ENCODE peak calls at places on chromosomes 6 and 20, in four cellular contexts. J is CD8-positive, alpha-beta T cell; X is CD4-positive, CD25-positive, alpha-beta regulatory T cell; O is fibroblast of lung. Q is an unnamed sample. For H3K4me1, the result is how much of the 10 kb centered on the place peaks cover.

GRCh38 chr6:49541936-49542335 is 8.5 kb upstream of the C6orf141 start:
- DNase-seq in O (peak), X (no peak), J (no peak), Q (no peak)

GRCh38 chr20:35279040-35279439 is 1.1 kb upstream of the MMP24OS start:
- DNase-seq in J (no peak), O (no peak), X (no peak), Q (no peak)

GRCh38 chr6:708237-708598 is 15.3 kb upstream of the EXOC2 start:
- DNase-seq in O (no peak), X (no peak), J (no peak), Q (no peak)

GRCh38 chr20:32628960-32629530 is 43.9 kb upstream of the NOL4L start:
- DNase-seq in J (no peak), X (no peak), O (no peak), Q (no peak)

GRCh38 chr6:98941319-98941718 is 6.4 kb downstream of the FBXL4 start:
- DNase-seq in O (peak), J (no peak), X (no peak), Q (no peak)

GRCh38 chr20:44073675-44074071 is 113.3 kb downstream of the JPH2 start:
- DNase-seq in J (no peak), X (no peak), O (no peak), Q (no peak)

GRCh38 chr6:76593668-76594067 is 521.2 kb upstream of the IMPG1 start:
- DNase-seq in X (no peak), O (no peak), J (no peak), Q (no peak)

GRCh38 chr6:44034931-44035345 is 92.3 kb downstream of the MRPL14 start:
- DNase-seq in O (no peak), X (no peak), J (no peak), Q (no peak)

GRCh38 chr6:31114540-31114876 is at the start of gene PSORS1C1:
- DNase-seq in X (no peak), O (peak), J (no peak), Q (no peak)

GRCh38 chr6:18536693-18537092 is 149.5 kb downstream of the RNF144B start:
- DNase-seq in X (no peak), O (no peak), J (no peak), Q (no peak)

GRCh38 chr6:34964564-34964963 is 75.5 kb downstream of the ANKS1A start:
- DNase-seq in O (peak), J (no peak), X (no peak), Q (no peak)

GRCh38 chr20:44083220-44083933 is 103.6 kb downstream of the JPH2 start:
- DNase-seq in X (no peak), J (no peak), O (peak), Q (no peak)

GRCh38 chr6:24078200-24078599 is 47.8 kb upstream of the NRSN1 start:
- DNase-seq in X (no peak), J (no peak), O (peak), Q (no peak)

GRCh38 chr6:133240511-133241087 is 558 bp upstream of the EYA4 start:
- DNase-seq in J (no peak), X (no peak), O (peak), Q (no peak)

GRCh38 chr20:36573103-36573797 is at the start of gene TGIF2:
- DNase-seq in J (peak), X (peak), O (peak), Q (peak)

GRCh38 chr6:111989743-111990142 is 64.2 kb upstream of the CCN6 start:
- DNase-seq in X (no peak), J (no peak), O (no peak), Q (peak)

GRCh38 chr6:43772571-43773049 is 2.6 kb downstream of the VEGFA start:
- DNase-seq in J (no peak), O (peak), X (no peak), Q (no peak)

GRCh38 chr20:1187605-1188171 is 2.9 kb upstream of the TMEM74B start:
- DNase-seq in X (no peak), J (no peak), O (no peak), Q (no peak)

GRCh38 chr6:150310539-150310938 is 58.3 kb upstream of the IYD start:
- DNase-seq in J (no peak), X (no peak), O (no peak), Q (peak)

GRCh38 chr20:48669946-48670630 is 157.7 kb downstream of the PREX1 start:
- DNase-seq in O (no peak), J (no peak), X (no peak), Q (no peak)

GRCh38 chr20:19692685-19693119 is 65.4 kb upstream of the RIN2 start:
- DNase-seq in J (peak), O (peak), X (peak), Q (peak)

GRCh38 chr6:24918641-24919403 is 16.9 kb downstream of the RIPOR2 start:
- DNase-seq in J (no peak), O (no peak), X (no peak), Q (no peak)

GRCh38 chr20:30485331-30486102 is 771.9 kb upstream of the DEFB115 start:
- DNase-seq in O (no peak), X (no peak), J (no peak), Q (no peak)

GRCh38 chr6:35916056-35916455 is 4.8 kb downstream of the SRPK1 start:
- DNase-seq in O (no peak), X (no peak), J (no peak), Q (no peak)

GRCh38 chr6:129886401-129887155 is 25.5 kb upstream of the TMEM244 start:
- DNase-seq in X (no peak), J (no peak), O (no peak), Q (no peak)

GRCh38 chr6:129884211-129884610 is 23.1 kb upstream of the TMEM244 start:
- DNase-seq in O (no peak), X (no peak), J (no peak), Q (no peak)

DNA sequence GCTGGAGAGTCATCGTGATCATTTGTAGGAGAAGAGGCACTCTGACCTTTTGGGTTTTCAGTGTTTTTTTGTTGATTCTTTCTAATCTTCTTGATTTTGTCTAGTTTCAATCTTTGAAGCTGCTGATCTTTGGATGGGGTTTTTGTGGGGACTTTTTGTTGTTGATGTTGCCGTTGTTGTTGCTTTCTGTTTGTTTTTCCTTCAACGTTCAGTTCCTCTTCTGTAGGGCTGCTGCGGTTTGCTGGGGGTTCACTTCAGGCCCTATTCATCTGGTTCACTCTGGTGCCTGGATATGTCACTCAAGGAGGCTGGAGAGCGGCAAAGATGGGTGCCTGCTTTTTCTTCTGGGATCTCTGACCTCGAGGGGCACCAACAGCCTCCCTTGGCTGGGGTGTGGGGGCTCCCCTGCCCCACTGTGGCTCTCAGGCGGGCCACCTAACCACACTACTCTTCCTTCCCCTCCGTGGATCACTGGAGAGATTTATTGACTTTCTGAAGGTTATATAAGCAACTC is 21.5 kb upstream of the TMEM244 start:
- DNase-seq in X (no peak), O (no peak), J (no peak), Q (no peak)
- H3K4me3 ChIP-seq in X (peak), O (no peak), J (no peak), Q (no peak)

GRCh38 chr20:51163996-51164600 is 141.2 kb upstream of the KCNG1 start:
- DNase-seq in O (no peak), J (no peak), X (no peak), Q (no peak)

GRCh38 chr20:51169813-51170212 is 146.9 kb upstream of the KCNG1 start:
- DNase-seq in J (no peak), O (no peak), X (no peak), Q (no peak)

GRCh38 chr20:51162015-51162414 is 139.1 kb upstream of the KCNG1 start:
- DNase-seq in J (no peak), X (no peak), O (no peak), Q (no peak)

GRCh38 chr20:51164732-51165530 is 142.0 kb upstream of the KCNG1 start:
- DNase-seq in O (no peak), J (no peak), X (no peak), Q (no peak)

DNA sequence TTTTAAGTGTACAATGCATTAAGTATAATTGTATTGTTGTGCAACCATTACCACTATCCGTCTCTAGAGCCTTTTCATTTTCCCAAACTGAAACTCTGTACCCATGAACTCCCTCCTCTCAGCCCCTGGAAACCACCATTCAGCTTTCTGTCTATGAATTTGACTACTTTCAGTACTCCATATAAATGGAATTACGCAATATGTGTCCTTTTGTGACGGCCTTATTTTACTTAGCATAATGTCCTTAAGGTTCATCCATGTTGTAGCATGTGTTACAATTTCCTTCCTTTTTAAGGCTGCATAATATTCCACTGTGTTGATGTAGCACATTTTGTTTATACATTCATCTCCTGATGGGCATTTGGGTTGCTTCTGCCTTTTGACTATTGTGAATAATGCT is 143.6 kb upstream of the KCNG1 start:
- DNase-seq in O (no peak), J (no peak), X (no peak), Q (no peak)
- H3K27ac ChIP-seq in O (no peak), J (no peak), X (no peak), Q (no peak)

DNA sequence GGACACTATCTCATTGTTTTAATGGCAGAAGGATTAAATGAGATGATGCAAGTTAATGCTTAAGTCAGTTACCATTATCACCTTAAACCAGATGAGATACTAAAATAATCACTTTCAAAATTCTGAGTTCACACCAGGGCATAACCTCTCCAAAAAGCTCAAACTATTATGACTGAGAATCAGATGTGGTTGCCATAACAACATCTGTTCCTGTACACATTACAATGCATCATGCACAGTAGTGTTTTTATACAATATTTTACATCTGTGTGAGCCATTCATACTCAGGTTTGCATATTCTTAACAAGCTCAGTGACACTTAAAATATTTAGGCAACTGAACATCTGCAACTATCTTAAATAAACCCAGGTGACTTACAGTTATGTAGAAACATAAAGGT is 10.2 kb downstream of the ADNP start:
- DNase-seq in X (no peak), O (peak), J (no peak), Q (no peak)
- H3K4me1 ChIP-seq in X (half or more), O (under half), J (half or more), Q (half or more)

GRCh38 chr20:38625896-38626295 is 24.3 kb downstream of the ARHGAP40 start:
- DNase-seq in X (no peak), J (no peak), O (no peak), Q (no peak)
- H3K4me3 ChIP-seq in X (no peak), J (no peak), O (no peak), Q (no peak)

GRCh38 chr20:53815509-53815908 is 221.9 kb upstream of the ZNF217 start:
- DNase-seq in O (no peak), J (no peak), X (no peak), Q (no peak)

GRCh38 chr20:53819973-53820451 is 226.4 kb upstream of the ZNF217 start:
- DNase-seq in X (no peak), O (no peak), J (no peak), Q (no peak)

GRCh38 chr20:53816872-53817398 is 223.3 kb upstream of the ZNF217 start:
- DNase-seq in X (no peak), J (no peak), O (no peak), Q (no peak)

GRCh38 chr20:53822534-53822933 is 228.9 kb upstream of the ZNF217 start:
- DNase-seq in X (no peak), O (no peak), J (no peak), Q (no peak)

DNA sequence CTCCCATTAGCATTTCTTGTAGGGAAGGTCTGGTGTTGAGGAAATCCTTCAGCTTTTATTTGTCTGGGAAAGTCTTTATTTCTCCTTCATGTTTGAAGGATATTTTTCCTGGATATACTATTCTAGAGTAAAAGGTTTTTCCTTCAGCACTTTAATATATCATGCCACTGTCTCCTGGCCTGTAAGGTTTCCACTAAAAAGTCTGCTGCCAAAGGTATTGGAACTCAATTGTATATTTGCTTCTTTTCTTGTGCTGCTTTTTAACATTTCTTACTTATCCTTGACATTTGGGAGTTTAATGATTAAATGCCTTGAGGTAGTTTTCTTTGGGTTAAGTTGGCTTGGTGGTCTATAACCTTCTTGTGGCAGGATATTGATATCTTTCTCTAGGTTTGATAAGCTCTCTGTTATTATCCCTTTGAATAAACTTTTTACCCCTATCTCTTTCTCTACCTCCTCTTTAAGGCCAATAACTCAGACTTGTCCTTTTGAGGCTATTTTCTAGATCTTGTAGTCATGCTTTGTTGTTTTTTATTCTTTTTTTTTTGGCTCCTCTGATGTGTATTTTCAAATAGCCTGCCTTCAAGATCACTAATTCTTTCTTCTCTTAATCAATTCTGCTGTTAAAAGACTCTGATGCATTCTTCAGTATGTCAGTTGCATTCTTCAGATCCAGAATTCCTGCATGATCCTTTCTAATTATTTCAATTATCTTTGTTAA is 225.0 kb upstream of the ZNF217 start:
- DNase-seq in X (no peak), O (no peak), J (no peak), Q (no peak)
- H3K27ac ChIP-seq in X (no peak), O (no peak), J (no peak), Q (no peak)

GRCh38 chr6:11227698-11228097 is 4.8 kb downstream of the NEDD9 start:
- DNase-seq in O (no peak), J (no peak), X (no peak), Q (no peak)
- H3K4me1 ChIP-seq in O (under half), J (under half), X (under half), Q (half or more)

DNA sequence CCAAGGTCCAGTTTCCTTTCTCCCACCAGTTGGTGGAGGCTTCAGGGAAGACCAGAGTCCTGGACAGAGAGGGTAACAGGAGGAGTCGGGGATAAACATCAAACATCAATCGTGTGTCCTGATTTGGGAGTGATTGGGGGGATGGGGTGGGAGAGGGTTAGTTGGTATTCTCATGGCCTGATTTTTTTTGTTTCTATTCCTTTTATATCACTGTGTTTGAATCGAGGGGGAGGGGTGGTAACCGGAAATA is 365 bp upstream of the HSD17B8 start:
- DNase-seq in J (no peak), X (no peak), O (no peak), Q (no peak)
- H3K4me3 ChIP-seq in J (peak), X (no peak), O (no peak), Q (no peak)

DNA sequence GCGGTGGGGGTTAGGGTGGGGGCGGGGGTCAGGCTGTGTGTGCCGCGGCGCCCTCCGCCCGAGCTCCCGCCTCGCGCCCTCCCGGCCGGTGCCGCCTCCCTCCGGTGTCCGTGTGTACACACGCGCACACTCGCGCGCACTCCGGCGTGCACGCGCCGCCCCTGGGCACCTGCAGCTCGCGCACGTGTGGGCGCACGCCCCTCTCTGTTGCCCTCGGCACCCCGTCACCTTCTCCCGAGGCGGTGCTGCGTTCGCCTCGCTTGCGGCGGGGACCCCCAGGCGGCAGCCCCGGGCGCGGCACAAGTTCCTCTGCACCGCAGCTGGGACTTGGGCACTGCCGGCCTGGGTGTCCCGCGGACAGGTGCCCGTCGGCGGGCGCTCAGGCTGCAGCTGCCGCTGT is 525 bp downstream of the MACROD2 start:
- DNase-seq in X (no peak), J (no peak), O (no peak), Q (no peak)
- H3K27ac ChIP-seq in X (no peak), J (no peak), O (no peak), Q (no peak)

DNA sequence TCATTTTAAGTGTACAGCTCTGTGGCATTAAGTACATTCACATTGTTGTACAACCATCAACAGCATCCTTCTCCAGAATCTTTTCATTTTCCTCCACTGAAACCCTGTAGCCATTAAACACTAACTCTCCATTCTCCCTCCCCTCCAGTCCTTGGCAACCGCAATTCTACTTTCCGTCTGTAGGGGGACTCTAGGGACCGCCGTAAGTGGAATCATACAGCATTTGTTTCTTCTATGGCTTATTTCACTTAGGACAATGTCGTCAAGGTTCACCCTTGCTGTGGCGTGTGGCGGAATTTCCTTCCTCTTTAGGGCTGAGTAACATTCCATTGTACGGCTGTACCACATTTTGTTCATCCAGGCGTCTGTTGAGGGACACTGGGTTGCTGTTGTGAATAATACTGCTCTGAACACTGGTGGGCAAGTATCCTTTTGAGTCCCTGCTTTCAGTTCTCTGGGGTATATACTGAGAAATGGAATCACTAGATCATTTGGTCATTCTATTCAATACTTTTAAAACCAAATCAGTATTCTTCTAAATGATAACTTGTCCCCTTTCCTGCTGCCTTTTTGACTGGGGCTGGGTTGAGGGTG is 50.7 kb downstream of the PPP1R3G start:
- DNase-seq in O (peak), X (no peak), J (peak), Q (peak)
- H3K4me1 ChIP-seq in O (under half), X (under half), J (under half), Q (under half)